ENCODE peak calls at places on chromosomes 5 and 9, in six cellular contexts. S, W, T, I, E and D are unnamed samples.

GRCh38 chr5:173451651-173452050 is 123.4 kb upstream of the STC2 start:
- ATAC-seq in S (no peak), W (no peak), T (no peak), I (no peak), E (no peak), D (no peak)

GRCh38 chr9:20640331-20641187 is 18.3 kb upstream of the MLLT3 start:
- ATAC-seq in S (no peak), W (no peak), T (peak), I (no peak), E (no peak), D (no peak)

GRCh38 chr5:177432143-177432904 is 5.8 kb downstream of the GRK6 start:
- ATAC-seq in S (peak), W (no peak), T (no peak), I (no peak), E (no peak), D (no peak)

GRCh38 chr5:82754759-82755158 is 322.4 kb downstream of the TMEM167A start:
- ATAC-seq in S (no peak), W (no peak), T (peak), I (no peak), E (no peak), D (no peak)

GRCh38 chr5:15554542-15554941 is 54.6 kb downstream of the FBXL7 start:
- ATAC-seq in S (no peak), W (no peak), T (no peak), I (no peak), E (no peak), D (no peak)

GRCh38 chr5:109450129-109450877 is 40.5 kb upstream of the PJA2 start:
- ATAC-seq in S (no peak), W (no peak), T (no peak), I (no peak), E (peak), D (no peak)

GRCh38 chr5:91028518-91028956 is 354.6 kb downstream of the ARRDC3 start:
- ATAC-seq in S (peak), W (peak), T (no peak), I (no peak), E (peak), D (no peak)

GRCh38 chr9:119435066-119435465 is 65.8 kb upstream of the BRINP1 start:
- ATAC-seq in S (no peak), W (no peak), T (no peak), I (no peak), E (no peak), D (no peak)

GRCh38 chr5:109711681-109712080 is 22.0 kb downstream of the MAN2A1 start:
- ATAC-seq in S (no peak), W (no peak), T (no peak), I (no peak), E (peak), D (no peak)

GRCh38 chr5:77281969-77282336 is 71.5 kb downstream of the PDE8B start:
- ATAC-seq in S (no peak), W (no peak), T (no peak), I (no peak), E (no peak), D (no peak)

GRCh38 chr5:14025566-14026276 is 81.2 kb upstream of the DNAH5 start:
- ATAC-seq in S (no peak), W (no peak), T (no peak), I (no peak), E (no peak), D (no peak)

GRCh38 chr5:20615888-20616563 is 628.0 kb upstream of the CDH18 start:
- ATAC-seq in S (no peak), W (no peak), T (no peak), I (no peak), E (no peak), D (no peak)

GRCh38 chr9:90189306-90189705 is 453.3 kb downstream of the DIRAS2 start:
- ATAC-seq in S (no peak), W (no peak), T (peak), I (peak), E (no peak), D (no peak)

GRCh38 chr5:126368239-126368812 is 54.9 kb upstream of the GRAMD2B start:
- ATAC-seq in S (no peak), W (no peak), T (peak), I (no peak), E (peak), D (no peak)

GRCh38 chr9:128271512-128271911 is 4.3 kb downstream of the GOLGA2 start:
- ATAC-seq in S (no peak), W (no peak), T (no peak), I (no peak), E (no peak), D (no peak)

GRCh38 chr5:140329739-140330481 is 16.5 kb downstream of the HBEGF start:
- ATAC-seq in S (no peak), W (no peak), T (no peak), I (no peak), E (no peak), D (no peak)

GRCh38 chr9:20361220-20361619 is 261.1 kb downstream of the MLLT3 start:
- ATAC-seq in S (no peak), W (no peak), T (no peak), I (no peak), E (no peak), D (no peak)

GRCh38 chr9:13278368-13279246 is 885 bp downstream of the MPDZ start:
- ATAC-seq in S (peak), W (peak), T (no peak), I (peak), E (peak), D (peak)

DNA sequence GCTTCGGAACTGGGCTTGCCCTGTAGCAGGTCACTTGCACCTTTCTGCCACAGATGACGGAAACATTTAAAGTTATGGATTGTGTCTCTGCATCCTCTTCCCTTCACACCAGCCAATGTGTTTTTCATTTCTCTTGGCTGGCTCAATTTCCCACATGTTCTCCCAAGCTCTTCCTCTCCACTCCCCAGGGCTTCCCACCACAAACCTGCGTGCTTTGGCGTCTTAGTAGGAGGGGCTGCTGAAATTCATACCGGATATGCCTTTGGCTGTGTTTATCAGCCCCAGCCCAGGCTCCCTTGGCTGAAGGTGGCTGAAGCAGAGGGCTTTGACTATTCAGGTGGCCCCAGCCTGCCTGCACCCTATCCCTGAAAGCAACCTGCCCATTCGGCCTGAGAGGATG is 32.1 kb downstream of the ADRB2 start:
- ATAC-seq in S (no peak), W (no peak), T (no peak), I (no peak), E (peak), D (no peak)
- TF ChIP-seq EP300 in S (no peak), W (no peak), T (no peak), I (no peak), E (no peak), D (no peak)

DNA sequence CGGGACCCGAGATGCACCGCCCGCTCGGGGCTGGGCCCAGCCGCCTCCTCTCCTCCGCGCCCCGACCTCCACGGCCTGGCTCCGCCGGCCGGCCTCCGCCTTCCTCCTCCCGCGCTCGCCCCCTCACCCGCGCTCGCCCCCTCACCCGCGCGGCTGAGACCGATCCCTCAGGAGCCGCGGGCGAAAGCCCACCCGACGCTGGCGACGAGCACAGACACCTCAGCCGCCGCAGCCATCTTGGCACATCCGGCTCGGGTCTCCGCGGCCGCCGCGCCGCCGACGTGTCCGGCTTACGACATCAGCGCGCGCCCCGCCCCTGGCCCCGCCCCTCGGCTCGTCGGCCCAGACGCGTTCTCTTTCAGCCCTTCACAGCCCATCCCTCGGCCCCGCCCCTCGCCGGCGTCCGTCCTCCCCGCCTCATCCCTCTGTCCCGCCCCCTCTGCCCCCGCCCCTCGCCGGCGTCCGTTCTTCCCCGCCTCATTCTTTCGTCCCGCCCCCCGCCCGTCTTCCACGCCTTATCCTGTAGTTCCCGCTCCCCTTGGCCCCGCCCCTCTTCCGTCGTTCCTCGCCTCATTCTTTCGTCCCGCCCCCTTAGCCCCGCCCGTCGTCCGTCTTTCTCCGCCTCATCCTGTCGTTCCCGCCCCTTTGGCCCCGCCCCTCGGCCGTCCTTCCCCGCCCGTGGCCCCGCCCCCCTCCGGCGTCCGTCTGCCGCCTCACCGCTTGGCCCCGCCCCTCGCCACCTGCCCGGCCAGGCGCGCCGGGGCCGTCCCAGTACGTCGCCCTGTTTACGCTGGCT is at the start of gene SEC16A:
- ATAC-seq in S (peak), W (peak), T (peak), I (peak), E (peak), D (peak)
- TF ChIP-seq EP300 in S (no peak), W (peak), T (no peak), I (no peak), E (no peak), D (no peak)

DNA sequence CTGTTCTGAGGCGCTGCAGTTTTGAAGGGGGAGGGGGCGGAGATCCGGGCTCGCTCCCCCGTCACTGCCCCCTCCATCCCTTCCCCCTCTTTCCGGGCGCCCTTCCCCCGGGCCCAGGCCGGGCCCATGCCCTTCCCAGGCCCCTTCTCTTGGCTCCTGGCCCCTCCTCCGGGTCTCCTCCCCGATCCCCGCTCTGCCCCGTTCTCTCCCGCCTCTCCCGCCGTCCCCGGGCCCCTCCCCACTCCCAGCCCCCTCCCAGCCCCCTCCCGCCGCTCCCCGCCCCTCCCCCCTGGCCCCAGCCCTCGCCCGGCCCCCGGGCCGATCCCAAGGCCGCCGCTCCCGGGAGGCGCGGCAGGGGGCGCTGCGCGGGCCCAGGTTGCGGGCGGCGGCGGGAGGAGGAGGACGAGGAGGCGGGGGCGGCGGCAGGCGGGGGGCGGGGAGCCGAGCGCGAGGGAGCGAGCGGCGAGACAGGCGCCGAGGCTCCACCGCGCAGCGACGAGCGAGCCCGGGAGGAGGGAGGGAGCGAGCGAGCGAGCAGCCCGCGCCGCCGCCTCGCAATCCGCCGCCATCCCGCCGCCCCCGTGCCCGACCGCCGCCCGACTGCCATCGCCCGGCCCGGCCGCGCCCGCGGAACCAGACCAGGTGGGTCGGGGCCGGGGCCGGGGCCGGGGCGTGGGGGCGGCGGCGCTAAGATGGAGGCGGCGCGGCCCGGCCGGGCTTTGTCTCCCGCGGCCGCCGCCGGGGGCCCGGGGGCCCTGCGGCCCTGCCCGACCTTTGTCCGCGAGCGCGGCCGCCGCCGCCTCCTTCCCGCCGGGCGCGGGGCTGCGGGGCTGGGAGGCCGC is at the start of gene PRRC2B:
- ATAC-seq in S (peak), W (peak), T (peak), I (peak), E (peak), D (peak)
- TF ChIP-seq EP300 in S (no peak), W (no peak), T (no peak), I (no peak), E (no peak), D (no peak)

GRCh38 chr5:142851731-142852130 is 81.6 kb downstream of the ARHGAP26 start:
- ATAC-seq in S (no peak), W (no peak), T (no peak), I (no peak), E (no peak), D (no peak)

GRCh38 chr5:142852799-142853198 is 82.6 kb downstream of the ARHGAP26 start:
- ATAC-seq in S (no peak), W (no peak), T (no peak), I (no peak), E (peak), D (no peak)

GRCh38 chr5:142853682-142854081 is 83.5 kb downstream of the ARHGAP26 start:
- ATAC-seq in S (no peak), W (no peak), T (no peak), I (no peak), E (no peak), D (no peak)

GRCh38 chr5:142849880-142850279 is 79.7 kb downstream of the ARHGAP26 start:
- ATAC-seq in S (peak), W (peak), T (no peak), I (no peak), E (no peak), D (no peak)

DNA sequence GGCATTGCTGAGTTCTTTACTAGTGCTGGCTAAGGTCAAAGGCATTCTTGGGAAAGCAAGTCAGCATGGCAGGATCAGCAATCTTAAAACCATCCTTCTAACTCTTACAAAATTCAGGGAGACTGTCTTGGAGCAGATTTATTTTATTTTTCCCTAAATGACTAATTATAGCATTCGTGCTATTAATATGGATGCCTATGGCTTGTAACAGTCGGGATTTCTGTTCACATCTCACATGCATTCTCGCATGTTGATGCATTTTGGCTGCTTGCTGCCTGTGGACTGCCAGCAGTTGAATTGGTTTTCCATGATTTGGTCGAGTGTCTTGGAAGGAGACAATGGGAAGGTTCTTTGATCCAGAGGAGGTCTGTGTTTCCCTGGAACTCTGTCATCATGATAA is 82.2 kb downstream of the ARHGAP26 start:
- ATAC-seq in S (no peak), W (no peak), T (no peak), I (no peak), E (no peak), D (no peak)
- TF ChIP-seq EP300 in S (no peak), W (no peak), T (no peak), I (no peak), E (no peak), D (no peak)

DNA sequence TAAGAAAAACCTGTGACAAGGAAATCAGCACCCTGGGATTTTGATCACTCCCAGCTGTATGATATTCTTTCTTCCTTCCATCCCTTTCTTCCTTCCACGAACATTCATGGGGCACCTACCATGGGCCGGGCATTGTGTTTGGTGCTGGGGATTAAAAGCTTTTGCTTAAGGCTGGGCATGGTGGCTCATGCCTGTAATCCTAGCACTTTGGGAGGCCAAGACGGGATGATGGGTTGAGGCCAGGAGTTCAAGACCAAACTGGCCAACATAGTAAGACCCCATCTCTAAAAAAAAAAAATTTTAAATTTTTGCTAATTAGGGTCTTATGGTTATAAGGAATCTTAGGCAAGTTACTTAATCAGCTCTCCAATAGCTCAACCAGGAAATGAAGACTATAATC is 48.5 kb upstream of the CLINT1 start:
- ATAC-seq in S (no peak), W (no peak), T (no peak), I (no peak), E (no peak), D (no peak)
- TF ChIP-seq EP300 in S (no peak), W (no peak), T (no peak), I (no peak), E (no peak), D (no peak)